ENCODE peak calls at places on chromosome X, in ten cellular contexts. Z is endothelial cell of umbilical vein, P is fibroblast of pulmonary artery, M is upper lobe of right lung, V is MM.1S, X is astrocyte, K is NB4, H is uterus, J is hepatocyte, T is AG04450. I is an unnamed sample.
A peak's percentile ranks its signal among the peaks of the same experiment; 100 is the strongest.

GRCh38 chrX:19811807-19812604 is 75.4 kb downstream of the SH3KBP1 start:
- DNase-seq in Z (no peak), P (peak; percentile 62), M (no peak), V (no peak), X (peak; percentile 81), K (peak; percentile 92), H (no peak), J (no peak), T (peak; percentile 70), I (peak; percentile 55)

GRCh38 chrX:110180176-110180927 is 137.5 kb downstream of the AMMECR1 start:
- DNase-seq in Z (peak; percentile 67), P (peak; percentile 70), M (no peak), V (no peak), X (peak; percentile 87), K (no peak), H (peak; percentile 60), J (peak; percentile 37), T (peak; percentile 38), I (peak; percentile 71)

GRCh38 chrX:39819921-39820849 is 277.6 kb downstream of the BCOR start:
- DNase-seq in Z (peak; percentile 1), P (peak; percentile 56), M (no peak), V (no peak), X (no peak), K (no peak), H (no peak), J (peak; percentile 66), T (no peak), I (peak; percentile 42)

GRCh38 chrX:12955882-12956703 is 18.8 kb upstream of the TMSB4X start:
- DNase-seq in Z (peak; percentile 78), P (peak; percentile 84), M (peak; percentile 82), V (peak; percentile 66), X (peak; percentile 74), K (peak; percentile 98), H (peak; percentile 56), J (peak; percentile 60), T (no peak), I (peak; percentile 93)

GRCh38 chrX:85017721-85018120 is 14.0 kb downstream of the APOOL start:
- DNase-seq in Z (no peak), P (peak; percentile 26), M (no peak), V (no peak), X (peak; percentile 68), K (no peak), H (no peak), J (no peak), T (no peak), I (peak; percentile 8)

GRCh38 chrX:84046403-84046984 is 141.5 kb downstream of the RPS6KA6 start:
- DNase-seq in Z (peak; percentile 9), P (peak; percentile 37), M (no peak), V (peak; percentile 63), X (no peak), K (peak; percentile 33), H (no peak), J (peak; percentile 26), T (no peak), I (peak; percentile 14)

GRCh38 chrX:77527233-77528001 is 80.2 kb downstream of the FGF16 start:
- DNase-seq in Z (no peak), P (peak; percentile 23), M (no peak), V (no peak), X (no peak), K (no peak), H (peak; percentile 26), J (no peak), T (no peak), I (no peak)

GRCh38 chrX:39971760-39972159 is 126.0 kb downstream of the BCOR start:
- DNase-seq in Z (no peak), P (no peak), M (no peak), V (no peak), X (no peak), K (no peak), H (no peak), J (no peak), T (no peak), I (no peak)

GRCh38 chrX:146243071-146243470 is 425.4 kb downstream of the SLITRK2 start:
- DNase-seq in Z (no peak), P (no peak), M (no peak), V (no peak), X (no peak), K (no peak), H (no peak), J (no peak), T (no peak), I (no peak)

GRCh38 chrX:42246814-42247213 is 323.5 kb upstream of the CASK start:
- DNase-seq in Z (no peak), P (peak; percentile 71), M (no peak), V (no peak), X (no peak), K (no peak), H (no peak), J (peak; percentile 16), T (no peak), I (no peak)

GRCh38 chrX:151722241-151722846 is 6.5 kb downstream of the FATE1 start:
- DNase-seq in Z (no peak), P (peak; percentile 17), M (no peak), V (no peak), X (no peak), K (peak; percentile 66), H (no peak), J (peak; percentile 68), T (no peak), I (no peak)

GRCh38 chrX:97057349-97057909 is 173.7 kb downstream of the RPA4 start:
- DNase-seq in Z (peak; percentile 1), P (no peak), M (no peak), V (no peak), X (no peak), K (no peak), H (no peak), J (no peak), T (no peak), I (no peak)

GRCh38 chrX:65697173-65697572 is 29.7 kb downstream of the MSN start:
- DNase-seq in Z (no peak), P (peak; percentile 47), M (no peak), V (no peak), X (peak; percentile 80), K (peak; percentile 68), H (no peak), J (no peak), T (no peak), I (no peak)

GRCh38 chrX:129726307-129727111 is 12.3 kb upstream of the XPNPEP2 start:
- DNase-seq in Z (peak; percentile 76), P (peak; percentile 74), M (peak; percentile 66), V (no peak), X (peak; percentile 29), K (peak; percentile 41), H (peak; percentile 59), J (peak; percentile 76), T (no peak), I (peak; percentile 66)

GRCh38 chrX:39577976-39578962 is 519.5 kb downstream of the BCOR start:
- DNase-seq in Z (no peak), P (peak; percentile 7), M (no peak), V (peak; percentile 53), X (peak; percentile 12), K (peak; percentile 2), H (peak; percentile 28), J (no peak), T (no peak), I (no peak)

GRCh38 chrX:152220612-152221011 is 82.2 kb upstream of the MAGEA10 start:
- DNase-seq in Z (no peak), P (peak; percentile 0), M (no peak), V (no peak), X (peak; percentile 48), K (no peak), H (no peak), J (no peak), T (no peak), I (peak; percentile 6)

GRCh38 chrX:153600032-153600373 is 1.1 kb upstream of the CCNQ start:
- DNase-seq in Z (no peak), P (peak; percentile 6), M (no peak), V (no peak), X (no peak), K (peak; percentile 43), H (no peak), J (no peak), T (no peak), I (no peak)

GRCh38 chrX:24963823-24964222 is 51.9 kb downstream of the ARX start:
- DNase-seq in Z (no peak), P (no peak), M (no peak), V (no peak), X (peak; percentile 10), K (no peak), H (no peak), J (no peak), T (no peak), I (peak; percentile 10)

GRCh38 chrX:112769034-112769433 is 71.6 kb downstream of the AMOT start:
- DNase-seq in Z (no peak), P (no peak), M (no peak), V (no peak), X (peak; percentile 46), K (no peak), H (no peak), J (no peak), T (no peak), I (peak; percentile 20)

GRCh38 chrX:154749856-154750255 is 1.0 kb downstream of the GAB3 start:
- DNase-seq in Z (no peak), P (peak; percentile 40), M (no peak), V (no peak), X (no peak), K (peak; percentile 51), H (no peak), J (no peak), T (no peak), I (no peak)
- H3K4me3 ChIP-seq in Z (peak overlapping the region; percentile 45), P (peak overlapping the region; percentile 66), M (peak overlapping the region; percentile 55), V (peak overlapping the region; percentile 62), X (peak overlapping the region; percentile 54), K (peak overlapping the region; percentile 72), H (no peak overlapping the region), J (no peak overlapping the region), T (peak overlapping the region; percentile 61), I (peak overlapping the region; percentile 60)

GRCh38 chrX:53831662-53832635 is 145.4 kb upstream of the HUWE1 start:
- DNase-seq in Z (peak; percentile 44), P (peak; percentile 29), M (no peak), V (peak; percentile 30), X (peak; percentile 2), K (peak; percentile 49), H (no peak), J (peak; percentile 45), T (no peak), I (peak; percentile 23)
- TF ChIP-seq CTCF in Z (peak; percentile 17), P (peak; percentile 48), M (peak; percentile 42), V (peak; percentile 53), X (peak; percentile 28), K (peak; percentile 38), H (no peak), J (peak; percentile 42), T (peak; percentile 42), I (peak; percentile 53)

GRCh38 chrX:14875624-14876023 is 2.4 kb downstream of the MOSPD2 start:
- DNase-seq in Z (no peak), P (no peak), M (no peak), V (no peak), X (no peak), K (no peak), H (no peak), J (no peak), T (no peak), I (no peak)
- H3K4me3 ChIP-seq in Z (no peak overlapping the region), P (no peak overlapping the region), M (no peak overlapping the region), V (no peak overlapping the region), X (no peak overlapping the region), K (no peak overlapping the region), H (no peak overlapping the region), J (no peak overlapping the region), T (no peak overlapping the region), I (no peak overlapping the region)

GRCh38 chrX:133179500-133179899 is 38.7 kb downstream of the TFDP3 start:
- DNase-seq in Z (no peak), P (no peak), M (no peak), V (no peak), X (no peak), K (no peak), H (no peak), J (no peak), T (no peak), I (no peak)
- TF ChIP-seq CTCF in Z (no peak), P (no peak), M (no peak), V (no peak), X (no peak), K (no peak), H (no peak), J (no peak), T (no peak), I (no peak)

I was measured in fibroblast of villous mesenchyme.